ENCODE peak calls at places on chromosomes 12 and 14, in seven cellular contexts. J is naive thymus-derived CD4-positive, alpha-beta T cell; G is kidney glomerular epithelial cell; W is stimulated activated CD8-positive, alpha-beta memory T cell treated with anti-CD3 and anti-CD28 coated beads, Interleukin-7, amount 100 ng/mL, for 1 hour; F is uterus; O is astrocyte of the spinal cord; H is NAMALWA. M is an unnamed sample.

GRCh38 chr14:105171004-105171673 is 2.6 kb upstream of the JAG2 start:
- DNase-seq in J (no peak), G (no peak), W (no peak), F (no peak), O (no peak), H (no peak), M (no peak)

GRCh38 chr12:15632708-15633107 is 156.5 kb downstream of the EPS8 start:
- DNase-seq in J (no peak), G (no peak), W (no peak), F (no peak), O (no peak), H (no peak), M (no peak)

GRCh38 chr12:86727151-86727550 is 471.0 kb upstream of the MGAT4C start:
- DNase-seq in J (no peak), G (peak; percentile 53), W (no peak), F (no peak), O (peak; percentile 64), H (no peak), M (peak; percentile 17)

GRCh38 chr12:52217223-52217622 is 15.8 kb upstream of the KRT7 start:
- DNase-seq in J (no peak), G (no peak), W (no peak), F (no peak), O (no peak), H (no peak), M (peak; percentile 51)

GRCh38 chr14:57290753-57291152 is 22.0 kb downstream of the AP5M1 start:
- DNase-seq in J (no peak), G (no peak), W (no peak), F (no peak), O (no peak), H (no peak), M (no peak)

GRCh38 chr12:69397978-69398377 is 38.4 kb downstream of the YEATS4 start:
- DNase-seq in J (no peak), G (no peak), W (no peak), F (no peak), O (peak; percentile 50), H (no peak), M (no peak)

GRCh38 chr12:24754690-24755638 is 193.9 kb downstream of the BCAT1 start:
- DNase-seq in J (no peak), G (peak; percentile 49), W (no peak), F (no peak), O (peak; percentile 93), H (no peak), M (peak; percentile 77)

GRCh38 chr12:105069936-105070702 is 14.1 kb downstream of the ALDH1L2 start:
- DNase-seq in J (no peak), G (no peak), W (no peak), F (no peak), O (no peak), H (no peak), M (no peak)

GRCh38 chr12:109385339-109386078 is 37.8 kb downstream of the MYO1H start:
- DNase-seq in J (no peak), G (peak; percentile 45), W (no peak), F (peak; percentile 33), O (peak; percentile 62), H (peak; percentile 74), M (no peak)

GRCh38 chr12:6635375-6635855 is 344 bp downstream of the LPAR5 start:
- DNase-seq in J (peak; percentile 60), G (no peak), W (peak; percentile 42), F (no peak), O (no peak), H (peak; percentile 86), M (no peak)

GRCh38 chr12:14773685-14774073 is 29.6 kb downstream of the WBP11 start:
- DNase-seq in J (peak; percentile 46), G (no peak), W (no peak), F (peak; percentile 41), O (no peak), H (no peak), M (no peak)

GRCh38 chr12:65673732-65674131 is 150.6 kb upstream of the HMGA2 start:
- DNase-seq in J (no peak), G (no peak), W (no peak), F (no peak), O (peak; percentile 59), H (peak; percentile 6), M (no peak)

GRCh38 chr12:123102781-123103503 is 47.9 kb downstream of the PITPNM2 start:
- DNase-seq in J (no peak), G (no peak), W (no peak), F (no peak), O (no peak), H (no peak), M (no peak)

GRCh38 chr12:124390442-124391116 is 95.7 kb downstream of the RFLNA start:
- DNase-seq in J (no peak), G (peak; percentile 45), W (no peak), F (no peak), O (peak; percentile 73), H (peak; percentile 37), M (peak; percentile 80)

GRCh38 chr12:51678086-51678724 is 87.2 kb downstream of the SCN8A start:
- DNase-seq in J (no peak), G (peak; percentile 50), W (no peak), F (no peak), O (peak; percentile 54), H (peak; percentile 62), M (peak; percentile 24)

GRCh38 chr12:111406474-111407370 is 999 bp downstream of the SH2B3 start:
- DNase-seq in J (peak; percentile 71), G (no peak), W (no peak), F (no peak), O (no peak), H (peak; percentile 52), M (no peak)

GRCh38 chr12:6180300-6181051 is 19.7 kb upstream of the CD9 start:
- DNase-seq in J (no peak), G (peak; percentile 77), W (no peak), F (peak; percentile 76), O (peak; percentile 75), H (no peak), M (peak; percentile 75)

GRCh38 chr12:17810399-17810798 is 279.6 kb downstream of the RERGL start:
- DNase-seq in J (no peak), G (no peak), W (no peak), F (no peak), O (no peak), H (no peak), M (no peak)

GRCh38 chr14:99168330-99168729 is 103.7 kb downstream of the BCL11B start:
- DNase-seq in J (no peak), G (no peak), W (no peak), F (no peak), O (no peak), H (no peak), M (no peak)

GRCh38 chr12:22860926-22861325 is 236.0 kb downstream of the ETNK1 start:
- DNase-seq in J (no peak), G (no peak), W (no peak), F (no peak), O (no peak), H (no peak), M (no peak)

GRCh38 chr14:88616697-88617096 is 53.9 kb downstream of the ZC3H14 start:
- DNase-seq in J (no peak), G (no peak), W (no peak), F (no peak), O (no peak), H (no peak), M (no peak)

GRCh38 chr12:3988519-3989217 is 115.5 kb upstream of the PARP11 start:
- DNase-seq in J (no peak), G (peak; percentile 57), W (no peak), F (no peak), O (no peak), H (no peak), M (peak; percentile 64)

GRCh38 chr12:95605087-95605486 is 53.8 kb upstream of the USP44 start:
- DNase-seq in J (no peak), G (peak; percentile 82), W (no peak), F (no peak), O (peak; percentile 52), H (no peak), M (peak; percentile 77)

GRCh38 chr14:67428501-67429031 is 16.6 kb upstream of the PLEK2 start:
- DNase-seq in J (no peak), G (no peak), W (no peak), F (no peak), O (peak; percentile 53), H (no peak), M (peak; percentile 4)

GRCh38 chr14:62409909-62410308 is 635.3 kb downstream of the KCNH5 start:
- DNase-seq in J (no peak), G (no peak), W (no peak), F (no peak), O (peak; percentile 65), H (no peak), M (no peak)

GRCh38 chr14:23119362-23120327 is 590 bp upstream of the CEBPE start:
- DNase-seq in J (peak; percentile 37), G (no peak), W (no peak), F (no peak), O (no peak), H (peak; percentile 81), M (no peak)

GRCh38 chr12:103848917-103849491 is 8.0 kb upstream of the NT5DC3 start:
- DNase-seq in J (no peak), G (no peak), W (no peak), F (peak; percentile 62), O (peak; percentile 58), H (no peak), M (no peak)

GRCh38 chr14:69700609-69701008 is 66.3 kb upstream of the SRSF5 start:
- DNase-seq in J (no peak), G (no peak), W (no peak), F (no peak), O (no peak), H (no peak), M (no peak)

GRCh38 chr12:78406776-78407335 is 457.7 kb upstream of the SYT1 start:
- DNase-seq in J (no peak), G (no peak), W (no peak), F (no peak), O (peak; percentile 50), H (peak; percentile 7), M (peak; percentile 5)

GRCh38 chr12:65460076-65460475 is 181.6 kb downstream of the MSRB3 start:
- DNase-seq in J (no peak), G (no peak), W (no peak), F (no peak), O (no peak), H (no peak), M (no peak)

GRCh38 chr14:99505089-99505488 is 23.9 kb downstream of the CCNK start:
- DNase-seq in J (no peak), G (no peak), W (no peak), F (no peak), O (no peak), H (no peak), M (no peak)

GRCh38 chr14:93712838-93713724 is 75.2 kb downstream of the PRIMA1 start:
- DNase-seq in J (no peak), G (peak; percentile 39), W (no peak), F (no peak), O (no peak), H (no peak), M (peak; percentile 45)

GRCh38 chr12:22443379-22444316 is 100.7 kb downstream of the C2CD5 start:
- DNase-seq in J (peak; percentile 34), G (peak; percentile 77), W (peak; percentile 15), F (peak; percentile 43), O (peak; percentile 79), H (peak; percentile 90), M (peak; percentile 61)

GRCh38 chr14:90981658-90982057 is 78.8 kb downstream of the RPS6KA5 start:
- DNase-seq in J (no peak), G (no peak), W (no peak), F (no peak), O (no peak), H (no peak), M (no peak)